ENCODE peak calls at places on chromosomes 1 and 21, in ten cellular contexts. K is nephron progenitor cell; N is AG09309; Y is breast epithelium; X is endothelial cell; H is neural crest cell; W is AG10803; F is Calu3; U is fibroblast of lung; I is CD8-positive, alpha-beta T cell. E is an unnamed sample.

GRCh38 chr1:151616505-151616849 is 4.6 kb downstream of the SNX27 start:
- DNase-seq in K (no peak), N (no peak), Y (no peak), X (no peak), H (no peak), W (peak), F (no peak), U (peak), I (no peak), E (no peak)

GRCh38 chr1:64623750-64624445 is 121.0 kb upstream of the RAVER2 start:
- DNase-seq in K (no peak), N (no peak), Y (no peak), X (no peak), H (no peak), W (peak), F (peak), U (peak), I (no peak), E (no peak)

GRCh38 chr1:202565890-202566289 is 144.4 kb downstream of the SYT2 start:
- DNase-seq in K (no peak), N (no peak), Y (no peak), X (no peak), H (no peak), W (no peak), F (no peak), U (no peak), I (no peak), E (no peak)

GRCh38 chr1:38083541-38083940 is 36.9 kb upstream of the POU3F1 start:
- DNase-seq in K (no peak), N (no peak), Y (no peak), X (no peak), H (no peak), W (no peak), F (no peak), U (no peak), I (no peak), E (no peak)

GRCh38 chr1:15858069-15858670 is 10.7 kb downstream of the SPEN start:
- DNase-seq in K (no peak), N (no peak), Y (no peak), X (no peak), H (no peak), W (no peak), F (no peak), U (no peak), I (no peak), E (no peak)

GRCh38 chr21:27476696-27477095 is 509.8 kb upstream of the ADAMTS5 start:
- DNase-seq in K (no peak), N (peak), Y (no peak), X (no peak), H (no peak), W (peak), F (no peak), U (peak), I (no peak), E (no peak)

GRCh38 chr1:209883341-209883971 is 54.6 kb upstream of the SYT14 start:
- DNase-seq in K (no peak), N (peak), Y (no peak), X (no peak), H (no peak), W (peak), F (no peak), U (peak), I (no peak), E (no peak)

GRCh38 chr1:71089536-71090270 is 8.9 kb upstream of the ZRANB2 start:
- DNase-seq in K (no peak), N (peak), Y (no peak), X (no peak), H (no peak), W (peak), F (no peak), U (peak), I (no peak), E (no peak)

GRCh38 chr21:41016472-41016871 is 151.5 kb upstream of the BACE2 start:
- DNase-seq in K (no peak), N (no peak), Y (no peak), X (no peak), H (no peak), W (no peak), F (no peak), U (no peak), I (no peak), E (no peak)

GRCh38 chr1:199612976-199613774 is 414.3 kb upstream of the NR5A2 start:
- DNase-seq in K (no peak), N (no peak), Y (no peak), X (no peak), H (no peak), W (peak), F (peak), U (peak), I (no peak), E (no peak)

GRCh38 chr1:101613549-101613948 is 376.7 kb downstream of the S1PR1 start:
- DNase-seq in K (no peak), N (no peak), Y (no peak), X (no peak), H (no peak), W (no peak), F (no peak), U (peak), I (no peak), E (no peak)

GRCh38 chr1:47189844-47190562 is at the start of gene PDZK1IP1:
- DNase-seq in K (no peak), N (no peak), Y (peak), X (no peak), H (no peak), W (peak), F (peak), U (peak), I (no peak), E (peak)

GRCh38 chr21:30186242-30186641 is 19.6 kb upstream of the CLDN17 start:
- DNase-seq in K (no peak), N (no peak), Y (no peak), X (no peak), H (no peak), W (no peak), F (no peak), U (no peak), I (no peak), E (no peak)

GRCh38 chr1:65681101-65681500 is 111.6 kb upstream of the PDE4B start:
- DNase-seq in K (no peak), N (no peak), Y (no peak), X (no peak), H (no peak), W (peak), F (no peak), U (peak), I (no peak), E (no peak)

GRCh38 chr1:160910351-160910750 is 25.4 kb upstream of the ITLN1 start:
- DNase-seq in K (no peak), N (no peak), Y (no peak), X (no peak), H (no peak), W (no peak), F (no peak), U (no peak), I (no peak), E (no peak)

GRCh38 chr1:200438911-200439310 is 29.1 kb upstream of the ZNF281 start:
- DNase-seq in K (no peak), N (peak), Y (no peak), X (no peak), H (no peak), W (peak), F (no peak), U (peak), I (no peak), E (no peak)

GRCh38 chr1:209989525-209989924 is 51.5 kb downstream of the SYT14 start:
- DNase-seq in K (no peak), N (no peak), Y (no peak), X (no peak), H (no peak), W (peak), F (no peak), U (peak), I (no peak), E (peak)

GRCh38 chr1:166485620-166486019 is 318.8 kb upstream of the FAM78B start:
- DNase-seq in K (no peak), N (no peak), Y (no peak), X (no peak), H (no peak), W (no peak), F (no peak), U (peak), I (no peak), E (no peak)

GRCh38 chr1:112581530-112582192 is 37.3 kb downstream of the ST7L start:
- DNase-seq in K (no peak), N (no peak), Y (no peak), X (no peak), H (no peak), W (no peak), F (no peak), U (no peak), I (no peak), E (no peak)

GRCh38 chr1:36099681-36100341 is 11.1 kb downstream of the ADPRS start:
- DNase-seq in K (peak), N (no peak), Y (peak), X (peak), H (peak), W (peak), F (peak), U (peak), I (peak), E (peak)

GRCh38 chr1:166950156-166950555 is 25.2 kb downstream of the ILDR2 start:
- DNase-seq in K (peak), N (no peak), Y (no peak), X (no peak), H (peak), W (no peak), F (no peak), U (no peak), I (no peak), E (no peak)

GRCh38 chr1:53108646-53109580 is 33.5 kb downstream of the SLC1A7 start:
- DNase-seq in K (no peak), N (peak), Y (no peak), X (no peak), H (no peak), W (peak), F (no peak), U (peak), I (no peak), E (no peak)

GRCh38 chr1:20368866-20369545 is 78.3 kb downstream of the VWA5B1 start:
- DNase-seq in K (no peak), N (no peak), Y (no peak), X (no peak), H (no peak), W (no peak), F (no peak), U (no peak), I (no peak), E (no peak)

GRCh38 chr1:51063121-51063520 is 38.9 kb upstream of the C1orf185 start:
- DNase-seq in K (no peak), N (peak), Y (no peak), X (no peak), H (no peak), W (peak), F (peak), U (peak), I (no peak), E (no peak)

GRCh38 chr1:53135735-53136114 is 6.7 kb downstream of the SLC1A7 start:
- DNase-seq in K (no peak), N (no peak), Y (no peak), X (no peak), H (no peak), W (peak), F (no peak), U (peak), I (no peak), E (no peak)

DNA sequence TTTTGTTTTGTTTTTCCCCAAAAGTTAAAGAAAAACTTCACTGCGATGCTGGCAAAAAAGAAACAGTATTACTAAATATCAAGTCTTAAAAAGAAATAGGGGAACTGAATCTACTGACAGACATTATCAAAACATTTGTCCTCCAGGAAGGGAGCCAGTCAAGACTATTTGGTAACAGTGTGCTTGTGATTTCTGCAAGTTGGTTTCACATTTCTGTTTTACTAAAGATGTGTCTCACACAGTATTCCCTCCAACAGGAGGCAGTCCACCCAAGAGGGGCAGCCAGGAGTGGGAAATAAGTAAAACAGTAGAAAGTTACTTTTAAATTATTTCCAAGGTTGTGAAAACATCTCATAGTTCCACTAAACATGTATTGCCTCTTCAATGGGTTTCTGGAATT is 74.4 kb upstream of the SDC3 start:
- DNase-seq in K (no peak), N (no peak), Y (no peak), X (no peak), H (no peak), W (peak), F (no peak), U (no peak), I (no peak), E (no peak)
- TF ChIP-seq CTCF in K (no peak), N (peak), Y (no peak), X (no peak), H (no peak), W (peak), F (no peak), U (peak), I (no peak), E (no peak)

GRCh38 chr1:228691926-228692325 is 43.4 kb upstream of the RHOU start:
- DNase-seq in K (no peak), N (no peak), Y (peak), X (peak), H (no peak), W (peak), F (peak), U (peak), I (no peak), E (peak)
- TF ChIP-seq CTCF in K (peak), N (peak), Y (peak), X (peak), H (peak), W (peak), F (peak), U (peak), I (peak), E (peak)

GRCh38 chr1:211598514-211598913 is 19.6 kb upstream of the SLC30A1 start:
- DNase-seq in K (no peak), N (no peak), Y (no peak), X (no peak), H (no peak), W (no peak), F (no peak), U (no peak), I (no peak), E (no peak)
- TF ChIP-seq CTCF in K (no peak), N (no peak), Y (no peak), X (no peak), H (no peak), W (no peak), F (no peak), U (no peak), I (no peak), E (no peak)

GRCh38 chr1:198203434-198203833 is 46.6 kb downstream of the NEK7 start:
- DNase-seq in K (no peak), N (no peak), Y (no peak), X (no peak), H (no peak), W (no peak), F (no peak), U (peak), I (no peak), E (no peak)

GRCh38 chr1:198211696-198212095 is 54.9 kb downstream of the NEK7 start:
- DNase-seq in K (no peak), N (no peak), Y (no peak), X (no peak), H (no peak), W (no peak), F (no peak), U (no peak), I (no peak), E (no peak)

GRCh38 chr1:198205021-198205684 is 48.4 kb downstream of the NEK7 start:
- DNase-seq in K (no peak), N (no peak), Y (no peak), X (no peak), H (no peak), W (no peak), F (no peak), U (peak), I (no peak), E (no peak)

GRCh38 chr1:198201956-198202784 is 45.4 kb downstream of the NEK7 start:
- DNase-seq in K (no peak), N (no peak), Y (no peak), X (no peak), H (no peak), W (no peak), F (no peak), U (no peak), I (no peak), E (no peak)

GRCh38 chr1:198206292-198206691 is 49.5 kb downstream of the NEK7 start:
- DNase-seq in K (no peak), N (no peak), Y (no peak), X (no peak), H (no peak), W (no peak), F (no peak), U (no peak), I (no peak), E (no peak)
- TF ChIP-seq CTCF in K (no peak), N (no peak), Y (no peak), X (no peak), H (peak), W (no peak), F (no peak), U (no peak), I (no peak), E (peak)

E was measured in LNCaP clone FGC.